ENCODE peak calls at places on chromosomes 1 and 21, in nine cellular contexts. H is heart right ventricle; S is testis; I is stomach; F is CD4-positive, alpha-beta memory T cell; D is adrenal gland; B is cardiac muscle cell; U is endodermal cell; Q is neural progenitor cell. C is an unnamed sample.

GRCh38 chr1:113552244-113552643 is 161.9 kb downstream of the MAGI3 start:
- DNase-seq in H (no peak), S (no peak), I (no peak), F (no peak), D (no peak), B (no peak), U (no peak), Q (no peak), C (no peak)

GRCh38 chr1:50620680-50621329 is 197.6 kb upstream of the DMRTA2 start:
- DNase-seq in H (no peak), S (no peak), I (peak; percentile 64), F (no peak), D (no peak), B (peak; percentile 5), U (peak; percentile 75), Q (peak; percentile 11), C (peak; percentile 16)

GRCh38 chr1:65027699-65028358 is 61.5 kb upstream of the JAK1 start:
- DNase-seq in H (peak; percentile 75), S (peak; percentile 25), I (peak; percentile 84), F (no peak), D (peak; percentile 81), B (no peak), U (no peak), Q (no peak), C (no peak)

GRCh38 chr1:103266036-103266435 is 157.7 kb upstream of the COL11A1 start:
- DNase-seq in H (no peak), S (no peak), I (no peak), F (no peak), D (no peak), B (no peak), U (no peak), Q (no peak), C (no peak)

GRCh38 chr1:229015791-229016190 is 255.1 kb upstream of the RAB4A start:
- DNase-seq in H (no peak), S (peak; percentile 74), I (no peak), F (no peak), D (no peak), B (no peak), U (peak; percentile 54), Q (peak; percentile 29), C (no peak)

GRCh38 chr1:237470712-237471310 is 419.9 kb downstream of the ZP4 start:
- DNase-seq in H (peak; percentile 27), S (peak; percentile 31), I (peak; percentile 50), F (no peak), D (no peak), B (peak; percentile 5), U (peak; percentile 63), Q (peak; percentile 24), C (peak; percentile 2)

GRCh38 chr1:168362991-168363390 is 82.3 kb downstream of the TBX19 start:
- DNase-seq in H (no peak), S (no peak), I (no peak), F (peak; percentile 83), D (no peak), B (peak; percentile 23), U (no peak), Q (no peak), C (peak; percentile 74)

GRCh38 chr1:47940321-47940720 is 56.9 kb downstream of the TRABD2B start:
- DNase-seq in H (no peak), S (no peak), I (no peak), F (no peak), D (no peak), B (no peak), U (no peak), Q (no peak), C (no peak)

GRCh38 chr1:89957063-89957462 is 37.8 kb upstream of the ZNF326 start:
- DNase-seq in H (no peak), S (no peak), I (no peak), F (peak; percentile 24), D (no peak), B (no peak), U (no peak), Q (no peak), C (peak; percentile 73)

DNA sequence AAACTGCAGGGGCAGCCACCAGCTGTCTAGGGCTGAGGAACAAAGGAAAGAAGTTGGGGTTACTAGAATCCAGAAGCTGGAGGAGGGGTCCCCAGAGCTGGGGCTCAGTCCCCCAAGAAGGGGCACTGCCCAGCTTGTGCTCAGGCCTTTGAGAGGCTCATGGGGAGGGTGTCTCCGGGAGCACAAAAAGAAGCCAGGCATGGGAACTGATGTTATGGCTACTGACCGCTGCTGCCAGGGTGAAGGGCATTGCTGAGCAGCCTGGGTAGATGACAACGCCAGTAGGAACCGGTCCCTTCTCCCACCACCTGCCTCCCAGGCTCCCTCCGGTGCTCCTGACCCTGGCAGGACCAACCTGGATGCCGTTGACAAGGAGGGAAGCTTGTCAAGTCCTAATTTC is 762.5 kb upstream of the TPTE start:
- DNase-seq in H (no peak), S (peak; percentile 25), I (no peak), F (no peak), D (no peak), B (no peak), U (no peak), Q (no peak), C (no peak)
- H3K9me3 ChIP-seq in H (no peaks in the 10 kb centered on the region), S (no peaks in the 10 kb centered on the region), I (peaks cover 4% of the 10 kb centered on the region), F (peaks cover 3% of the 10 kb centered on the region), D (no peaks in the 10 kb centered on the region), B (peaks cover 45% of the 10 kb centered on the region), U (peaks cover 93% of the 10 kb centered on the region), Q (peaks cover 79% of the 10 kb centered on the region), C (peaks cover 23% of the 10 kb centered on the region)

GRCh38 chr1:227318003-227318851 is at the start of gene CDC42BPA:
- DNase-seq in H (peak; percentile 87), S (peak; percentile 87), I (peak; percentile 84), F (peak; percentile 22), D (peak; percentile 89), B (peak; percentile 92), U (peak; percentile 91), Q (peak; percentile 92), C (peak; percentile 5)

GRCh38 chr1:227318852-227319607 is 738 bp upstream of the CDC42BPA start:
- DNase-seq in H (peak; percentile 34), S (peak; percentile 83), I (peak; percentile 38), F (peak; percentile 0), D (peak; percentile 53), B (peak; percentile 67), U (peak; percentile 90), Q (peak; percentile 81), C (no peak)

GRCh38 chr1:227316941-227317540 is 1.3 kb downstream of the CDC42BPA start:
- DNase-seq in H (no peak), S (peak; percentile 49), I (no peak), F (no peak), D (no peak), B (peak; percentile 13), U (no peak), Q (peak; percentile 12), C (no peak)

GRCh38 chr1:227316456-227316855 is 1.8 kb downstream of the CDC42BPA start:
- DNase-seq in H (no peak), S (no peak), I (no peak), F (no peak), D (no peak), B (no peak), U (no peak), Q (no peak), C (no peak)

DNA sequence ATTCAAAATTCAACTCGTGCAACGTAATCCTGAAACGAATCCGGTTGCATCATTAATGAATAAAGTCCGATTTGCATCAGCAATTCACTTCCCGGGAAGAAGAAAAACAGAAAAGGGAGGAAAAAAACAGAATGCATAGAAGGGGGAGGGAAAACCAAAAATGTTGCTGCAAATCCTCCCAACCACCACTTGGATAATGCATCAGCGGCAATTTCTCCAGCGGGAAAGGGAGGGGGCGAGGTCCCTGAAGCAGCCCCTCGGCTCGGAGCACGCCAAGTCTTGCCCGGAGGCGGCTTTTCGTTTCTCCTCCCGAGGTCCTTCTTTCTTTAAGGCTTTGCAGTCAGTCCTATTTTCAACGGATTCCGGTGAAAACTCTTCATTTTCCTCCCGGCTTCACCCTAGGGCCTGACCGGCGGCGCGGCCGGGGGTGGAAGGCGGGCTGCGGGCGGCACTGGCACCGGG is 720 bp downstream of the CDC42BPA start:
- DNase-seq in H (peak; percentile 25), S (peak; percentile 69), I (no peak), F (peak; percentile 4), D (peak; percentile 51), B (peak; percentile 69), U (peak; percentile 86), Q (peak; percentile 80), C (peak; percentile 4)
- H3K4me3 ChIP-seq in H (peak overlapping the region; percentile 86), S (peak overlapping the region; percentile 94), I (peak overlapping the region; percentile 87), F (peak overlapping the region; percentile 37), D (peak overlapping the region; percentile 95), B (peak overlapping the region; percentile 90), U (peak overlapping the region; percentile 87), Q (peak overlapping the region; percentile 89), C (peak overlapping the region; percentile 46)

GRCh38 chr21:43707462-43707861 is 11.5 kb upstream of the PDXK start:
- DNase-seq in H (no peak), S (no peak), I (no peak), F (no peak), D (no peak), B (no peak), U (no peak), Q (no peak), C (no peak)
- H3K9me3 ChIP-seq in H (no peaks in the 10 kb centered on the region), S (no peaks in the 10 kb centered on the region), I (no peaks in the 10 kb centered on the region), F (no peaks in the 10 kb centered on the region), D (no peaks in the 10 kb centered on the region), B (no peaks in the 10 kb centered on the region), U (no peaks in the 10 kb centered on the region), Q (no peaks in the 10 kb centered on the region), C (no peaks in the 10 kb centered on the region)

DNA sequence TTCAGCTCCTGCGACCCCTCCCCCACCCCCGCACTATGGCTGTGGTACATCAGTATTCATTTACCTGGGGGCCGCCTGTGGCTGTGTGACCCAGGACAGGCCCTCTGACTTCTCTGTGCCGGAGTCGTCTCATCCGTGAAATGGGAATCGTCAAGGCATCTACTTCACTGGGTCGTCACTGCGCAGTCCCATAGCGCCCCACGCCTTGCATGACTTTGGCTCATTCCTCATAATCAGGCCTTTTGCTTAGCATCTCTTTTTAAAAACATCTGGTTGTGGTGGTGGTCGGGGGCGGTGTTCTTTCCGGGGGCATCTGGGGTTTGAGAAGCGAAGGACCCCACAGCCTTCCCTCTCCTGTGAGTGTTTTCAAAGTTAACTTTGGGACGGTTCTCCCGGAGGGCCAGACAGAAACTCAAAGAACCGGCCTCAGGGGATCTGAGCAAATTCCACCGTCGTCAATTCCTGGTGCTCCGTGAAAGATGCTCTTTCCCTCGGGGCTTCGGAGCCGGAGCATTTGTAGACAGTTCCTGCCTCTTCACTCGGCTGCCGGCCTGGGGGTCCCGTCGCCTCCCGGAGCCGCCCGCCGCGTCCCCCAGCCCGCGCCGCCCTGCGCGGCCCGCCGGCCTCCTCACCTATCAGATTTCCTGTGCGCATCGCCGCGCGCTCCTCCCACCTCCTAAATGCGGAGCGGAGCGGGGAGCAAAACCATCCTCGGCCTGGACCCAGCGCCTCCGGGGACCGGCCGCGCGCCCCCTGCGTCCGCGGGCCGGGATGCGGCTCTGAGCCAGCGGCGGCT is at the start of gene B3GALT5:
- DNase-seq in H (no peak), S (peak; percentile 24), I (no peak), F (no peak), D (no peak), B (peak; percentile 91), U (peak; percentile 92), Q (peak; percentile 95), C (no peak)
- H3K4me3 ChIP-seq in H (peak within 1 kb of the TSS; percentile 45), S (peak within 1 kb of the TSS; percentile 43), I (peak within 1 kb of the TSS; percentile 41), F (no peak within 1 kb of the TSS), D (no peak within 1 kb of the TSS), B (peak within 1 kb of the TSS; percentile 45), U (peak within 1 kb of the TSS; percentile 86), Q (peak within 1 kb of the TSS; percentile 67), C (no peak within 1 kb of the TSS)